ENCODE peak calls at places on chromosomes 13 and 19, in ten cellular contexts. R is IMR-90, E is bronchial epithelial cell, G is cardiac muscle cell, O is tibial nerve, Q is PC-3, A is RWPE2, B is heart right ventricle, T is PC-9, W is Peyer's patch. P is an unnamed sample. For H3K27me3, the result is how much of the 10 kb centered on the place peaks cover.

GRCh38 chr13:105083986-105084385 is 1451.5 kb downstream of the EFNB2 start:
- DNase-seq in R (no peak), E (no peak), G (no peak), O (no peak), Q (no peak), A (no peak), B (no peak), T (no peak), W (no peak), P (no peak)

GRCh38 chr13:71873418-71874276 is 6.6 kb upstream of the DACH1 start:
- DNase-seq in R (no peak), E (no peak), G (no peak), O (no peak), Q (no peak), A (no peak), B (no peak), T (no peak), W (no peak), P (no peak)

GRCh38 chr13:39385621-39386231 is 217.3 kb downstream of the LHFPL6 start:
- DNase-seq in R (peak), E (no peak), G (no peak), O (no peak), Q (no peak), A (no peak), B (no peak), T (no peak), W (no peak), P (peak)

GRCh38 chr19:6032381-6032780 is 54.4 kb upstream of the RANBP3 start:
- DNase-seq in R (no peak), E (no peak), G (no peak), O (no peak), Q (no peak), A (no peak), B (no peak), T (no peak), W (no peak), P (no peak)

GRCh38 chr13:40490086-40490723 is 176.2 kb downstream of the FOXO1 start:
- DNase-seq in R (no peak), E (no peak), G (no peak), O (no peak), Q (no peak), A (no peak), B (no peak), T (peak), W (no peak), P (no peak)

GRCh38 chr13:113836917-113837553 is 26.8 kb downstream of the GAS6 start:
- DNase-seq in R (peak), E (peak), G (peak), O (peak), Q (peak), A (peak), B (peak), T (peak), W (peak), P (peak)

GRCh38 chr13:25168800-25169199 is 3.3 kb downstream of the AMER2 start:
- DNase-seq in R (no peak), E (no peak), G (no peak), O (no peak), Q (no peak), A (no peak), B (no peak), T (no peak), W (no peak), P (no peak)

GRCh38 chr13:104522235-104523072 is 1456.2 kb upstream of the SLC10A2 start:
- DNase-seq in R (no peak), E (no peak), G (no peak), O (no peak), Q (no peak), A (no peak), B (peak), T (no peak), W (no peak), P (no peak)

GRCh38 chr13:45781553-45782326 is 69.8 kb downstream of the SIAH3 start:
- DNase-seq in R (no peak), E (peak), G (no peak), O (no peak), Q (peak), A (peak), B (peak), T (no peak), W (peak), P (no peak)

GRCh38 chr19:30942636-30943035 is 406.6 kb downstream of the TSHZ3 start:
- DNase-seq in R (no peak), E (no peak), G (no peak), O (no peak), Q (no peak), A (no peak), B (no peak), T (no peak), W (no peak), P (no peak)

GRCh38 chr13:97116754-97117153 is 105.4 kb upstream of the MBNL2 start:
- DNase-seq in R (peak), E (peak), G (peak), O (no peak), Q (peak), A (no peak), B (no peak), T (no peak), W (no peak), P (peak)

GRCh38 chr13:45121421-45121820 is 1.1 kb downstream of the GTF2F2 start:
- DNase-seq in R (peak), E (peak), G (peak), O (no peak), Q (peak), A (no peak), B (no peak), T (no peak), W (no peak), P (peak)

GRCh38 chr13:44879452-44880058 is 109.7 kb downstream of the NUFIP1 start:
- DNase-seq in R (peak), E (peak), G (no peak), O (no peak), Q (peak), A (no peak), B (no peak), T (peak), W (no peak), P (peak)

GRCh38 chr19:30046522-30046921 is 104.5 kb downstream of the URI1 start:
- DNase-seq in R (peak), E (no peak), G (no peak), O (no peak), Q (peak), A (no peak), B (no peak), T (no peak), W (no peak), P (peak)

GRCh38 chr13:40764587-40765403 is 6.2 kb downstream of the MRPS31 start:
- DNase-seq in R (no peak), E (no peak), G (no peak), O (no peak), Q (no peak), A (no peak), B (no peak), T (no peak), W (no peak), P (peak)

GRCh38 chr13:38686635-38687245 is at the start of gene FREM2:
- DNase-seq in R (no peak), E (peak), G (peak), O (no peak), Q (peak), A (peak), B (no peak), T (peak), W (peak), P (no peak)

GRCh38 chr19:45171211-45171623 is 6.8 kb downstream of the TRAPPC6A start:
- DNase-seq in R (no peak), E (no peak), G (no peak), O (no peak), Q (no peak), A (no peak), B (no peak), T (no peak), W (no peak), P (no peak)

GRCh38 chr19:32675720-32676185 is at the start of gene RGS9BP:
- DNase-seq in R (peak), E (peak), G (peak), O (peak), Q (peak), A (peak), B (peak), T (peak), W (peak), P (peak)

GRCh38 chr13:86825410-86825809 is 845.8 kb upstream of the SLITRK5 start:
- DNase-seq in R (no peak), E (no peak), G (no peak), O (no peak), Q (no peak), A (no peak), B (no peak), T (no peak), W (no peak), P (no peak)

GRCh38 chr13:23608704-23609413 is 38.6 kb downstream of the TNFRSF19 start:
- DNase-seq in R (peak), E (no peak), G (no peak), O (peak), Q (no peak), A (no peak), B (peak), T (no peak), W (no peak), P (peak)

GRCh38 chr13:78608705-78609463 is 5.5 kb upstream of the POU4F1 start:
- DNase-seq in R (no peak), E (no peak), G (no peak), O (no peak), Q (no peak), A (no peak), B (no peak), T (no peak), W (no peak), P (no peak)

GRCh38 chr19:45852941-45853340 is 10.0 kb downstream of the SYMPK start:
- DNase-seq in R (no peak), E (no peak), G (no peak), O (no peak), Q (no peak), A (no peak), B (no peak), T (peak), W (no peak), P (no peak)

GRCh38 chr13:49308104-49308875 is 60.6 kb downstream of the CDADC1 start:
- DNase-seq in R (peak), E (peak), G (no peak), O (peak), Q (no peak), A (no peak), B (peak), T (no peak), W (no peak), P (peak)

GRCh38 chr13:31000889-31001288 is 68.4 kb downstream of the TEX26 start:
- DNase-seq in R (no peak), E (peak), G (no peak), O (no peak), Q (no peak), A (no peak), B (no peak), T (no peak), W (no peak), P (no peak)

GRCh38 chr13:37473035-37473434 is 125.5 kb downstream of the POSTN start:
- DNase-seq in R (no peak), E (no peak), G (no peak), O (no peak), Q (no peak), A (no peak), B (no peak), T (no peak), W (no peak), P (no peak)

GRCh38 chr19:29771708-29772415 is 39.9 kb upstream of the CCNE1 start:
- DNase-seq in R (peak), E (peak), G (peak), O (peak), Q (peak), A (no peak), B (peak), T (peak), W (peak), P (peak)

GRCh38 chr19:2723345-2723715 is 2.2 kb upstream of the DIRAS1 start:
- DNase-seq in R (no peak), E (no peak), G (no peak), O (no peak), Q (no peak), A (no peak), B (no peak), T (no peak), W (no peak), P (no peak)

GRCh38 chr19:2720777-2721569 is at the start of gene DIRAS1:
- DNase-seq in R (no peak), E (no peak), G (peak), O (no peak), Q (no peak), A (no peak), B (peak), T (no peak), W (no peak), P (no peak)

GRCh38 chr19:2722541-2723344 is 1.6 kb upstream of the DIRAS1 start:
- DNase-seq in R (peak), E (peak), G (peak), O (peak), Q (peak), A (no peak), B (peak), T (peak), W (no peak), P (peak)

GRCh38 chr19:2719910-2720776 is 1.0 kb downstream of the DIRAS1 start:
- DNase-seq in R (peak), E (no peak), G (no peak), O (no peak), Q (no peak), A (no peak), B (peak), T (no peak), W (no peak), P (peak)

GRCh38 chr19:2721570-2722540 is 683 bp upstream of the DIRAS1 start:
- DNase-seq in R (no peak), E (no peak), G (no peak), O (no peak), Q (no peak), A (no peak), B (no peak), T (no peak), W (no peak), P (no peak)
- H3K4me3 ChIP-seq in R (peak), E (no peak), G (peak), O (no peak), Q (peak), A (no peak), B (peak), T (no peak), W (peak), P (peak)

GRCh38 chr13:33150662-33151061 is 134.4 kb downstream of the KL start:
- DNase-seq in R (no peak), E (no peak), G (no peak), O (no peak), Q (no peak), A (no peak), B (no peak), T (no peak), W (no peak), P (no peak)

GRCh38 chr13:33150146-33150545 is 133.9 kb downstream of the KL start:
- DNase-seq in R (peak), E (peak), G (no peak), O (no peak), Q (peak), A (no peak), B (no peak), T (no peak), W (no peak), P (peak)

GRCh38 chr13:33154911-33155310 is 130.6 kb downstream of the STARD13 start:
- DNase-seq in R (no peak), E (no peak), G (no peak), O (no peak), Q (no peak), A (no peak), B (no peak), T (no peak), W (no peak), P (no peak)

GRCh38 chr13:33152389-33152788 is 133.2 kb downstream of the STARD13 start:
- DNase-seq in R (no peak), E (no peak), G (no peak), O (no peak), Q (no peak), A (no peak), B (no peak), T (peak), W (no peak), P (no peak)

DNA sequence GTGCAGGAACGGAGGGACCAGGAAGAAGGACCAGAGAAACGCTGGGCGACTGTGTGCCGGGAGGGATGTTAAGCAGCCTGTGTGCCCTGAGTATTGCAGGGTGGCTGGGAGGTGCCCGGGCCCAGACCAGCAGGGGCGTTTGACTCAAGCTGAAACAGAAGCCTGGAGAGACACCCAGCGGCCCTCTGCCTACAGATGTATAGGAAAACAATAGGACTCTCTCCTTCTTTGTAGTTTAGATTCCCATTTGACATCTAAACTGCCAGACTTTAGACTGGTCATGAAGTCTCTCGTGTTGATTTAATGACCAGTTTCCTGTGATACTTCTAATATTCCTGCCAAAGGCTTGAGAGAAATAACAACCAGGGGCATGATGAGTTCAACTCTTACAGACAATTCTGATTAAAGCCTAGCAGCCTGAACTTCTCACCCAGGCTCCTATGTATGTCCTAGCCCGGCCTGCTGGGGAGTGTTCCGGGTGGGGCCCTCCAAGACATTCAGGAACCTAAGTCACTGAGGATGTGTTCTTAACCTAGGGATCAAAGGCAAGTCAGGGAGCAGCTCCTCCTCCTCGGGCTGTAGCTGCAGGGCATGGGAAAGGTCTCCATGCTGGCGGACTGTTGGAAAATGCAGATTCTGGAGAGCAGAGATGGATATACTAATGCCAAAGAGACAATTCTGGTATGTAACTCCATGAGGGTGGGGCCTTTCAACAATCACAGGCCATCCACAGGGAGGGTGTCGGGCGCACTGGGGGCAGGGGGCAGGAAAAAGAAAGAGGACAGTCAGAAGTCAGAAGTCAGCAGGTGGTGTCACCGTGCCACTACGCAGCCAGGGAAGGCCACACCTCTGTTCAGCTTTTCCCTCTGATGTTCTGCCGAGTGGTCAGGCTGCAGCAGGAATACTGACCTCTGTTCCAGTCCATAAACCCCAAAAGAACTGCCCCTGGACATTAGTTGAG is 131.9 kb downstream of the STARD13 start:
- DNase-seq in R (peak), E (peak), G (no peak), O (no peak), Q (peak), A (no peak), B (peak), T (peak), W (peak), P (peak)
- TF ChIP-seq CTCF in R (no peak), E (no peak), G (peak), O (peak), Q (no peak), A (no peak), B (peak), T (no peak), W (no peak), P (peak)

GRCh38 chr13:67520886-67521285 is 290.8 kb upstream of the PCDH9 start:
- DNase-seq in R (no peak), E (no peak), G (no peak), O (no peak), Q (no peak), A (no peak), B (no peak), T (no peak), W (no peak), P (no peak)
- H3K27me3 ChIP-seq in R (under half), E (under half), G (under half), O (under half), Q (under half), A (under half), B (under half), T (under half), W (under half), P (under half)

GRCh38 chr13:99196466-99197256 is 4.0 kb upstream of the UBAC2 start:
- DNase-seq in R (no peak), E (peak), G (no peak), O (no peak), Q (peak), A (no peak), B (no peak), T (peak), W (no peak), P (no peak)
- H3K4me3 ChIP-seq in R (no peak), E (no peak), G (no peak), O (no peak), Q (peak), A (no peak), B (no peak), T (peak), W (no peak), P (no peak)

GRCh38 chr13:60520902-60521563 is 124.0 kb downstream of the TDRD3 start:
- DNase-seq in R (no peak), E (no peak), G (no peak), O (no peak), Q (no peak), A (no peak), B (no peak), T (no peak), W (no peak), P (no peak)
- TF ChIP-seq CTCF in R (no peak), E (no peak), G (no peak), O (no peak), Q (no peak), A (no peak), B (no peak), T (no peak), W (no peak), P (no peak)

P was measured in brain microvascular endothelial cell.